ENCODE peak calls at places on chromosomes 5 and 9, in four cellular contexts. One of them, this sample, is unnamed.
A peak's percentile ranks its signal among the peaks of the same experiment; 100 is the strongest.

GRCh38 chr5:157915638-157916037 is 56.7 kb upstream of the CLINT1 start:
- DNase-seq in H1: no peak
- DNase-seq in GM20000: no peak
- DNase-seq in transverse colon: peak; percentile 70
- DNase-seq in this sample: no peak

GRCh38 chr9:114387678-114388431 is at the start of gene AKNA:
- DNase-seq in H1: no peak
- DNase-seq in GM20000: peak; percentile 49
- DNase-seq in transverse colon: peak; percentile 86
- DNase-seq in this sample: peak; percentile 64

GRCh38 chr5:135076801-135077200 is 42.8 kb upstream of the PITX1 start:
- DNase-seq in H1: no peak
- DNase-seq in GM20000: no peak
- DNase-seq in transverse colon: no peak
- DNase-seq in this sample: no peak

GRCh38 chr9:83583151-83584014 is 39.6 kb upstream of the IDNK start:
- DNase-seq in H1: peak; percentile 47
- DNase-seq in GM20000: peak; percentile 58
- DNase-seq in transverse colon: peak; percentile 27
- DNase-seq in this sample: peak; percentile 44

GRCh38 chr9:32395483-32396216 is 11.2 kb downstream of the ACO1 start:
- DNase-seq in H1: no peak
- DNase-seq in GM20000: no peak
- DNase-seq in transverse colon: no peak
- DNase-seq in this sample: no peak

GRCh38 chr9:124771867-124772621 is 933 bp upstream of the NR6A1 start:
- DNase-seq in H1: no peak
- DNase-seq in GM20000: peak; percentile 72
- DNase-seq in transverse colon: peak; percentile 75
- DNase-seq in this sample: peak; percentile 70

GRCh38 chr9:108535526-108535925 is 320.3 kb downstream of the ACTL7B start:
- DNase-seq in H1: no peak
- DNase-seq in GM20000: peak; percentile 29
- DNase-seq in transverse colon: peak; percentile 24
- DNase-seq in this sample: no peak

GRCh38 chr9:107118873-107119272 is 164.2 kb upstream of the RAD23B start:
- DNase-seq in H1: no peak
- DNase-seq in GM20000: no peak
- DNase-seq in transverse colon: no peak
- DNase-seq in this sample: no peak

GRCh38 chr9:6054280-6055099 is 39.1 kb upstream of the RANBP6 start:
- DNase-seq in H1: peak; percentile 29
- DNase-seq in GM20000: peak; percentile 45
- DNase-seq in transverse colon: peak; percentile 64
- DNase-seq in this sample: peak; percentile 35

GRCh38 chr5:175671013-175671412 is 13.1 kb downstream of the HRH2 start:
- DNase-seq in H1: no peak
- DNase-seq in GM20000: no peak
- DNase-seq in transverse colon: no peak
- DNase-seq in this sample: no peak

GRCh38 chr5:179241175-179241574 is 104.1 kb downstream of the ADAMTS2 start:
- DNase-seq in H1: no peak
- DNase-seq in GM20000: no peak
- DNase-seq in transverse colon: peak; percentile 2
- DNase-seq in this sample: no peak

GRCh38 chr5:127001621-127002296 is 28.6 kb downstream of the MARCHF3 start:
- DNase-seq in H1: no peak
- DNase-seq in GM20000: no peak
- DNase-seq in transverse colon: no peak
- DNase-seq in this sample: no peak

GRCh38 chr5:180784497-180785097 is 18.0 kb downstream of the MGAT1 start:
- DNase-seq in H1: no peak
- DNase-seq in GM20000: peak; percentile 86
- DNase-seq in transverse colon: peak; percentile 82
- DNase-seq in this sample: peak; percentile 86

GRCh38 chr5:62258654-62259053 is 47.4 kb upstream of the KIF2A start:
- DNase-seq in H1: no peak
- DNase-seq in GM20000: no peak
- DNase-seq in transverse colon: no peak
- DNase-seq in this sample: no peak

GRCh38 chr9:113572076-113572861 is 108.7 kb downstream of the RGS3 start:
- DNase-seq in H1: no peak
- DNase-seq in GM20000: no peak
- DNase-seq in transverse colon: no peak
- DNase-seq in this sample: no peak

GRCh38 chr9:110140276-110140675 is 67.7 kb downstream of the C9orf152 start:
- DNase-seq in H1: no peak
- DNase-seq in GM20000: no peak
- DNase-seq in transverse colon: no peak
- DNase-seq in this sample: no peak

GRCh38 chr5:73188764-73189521 is 15.9 kb downstream of the TMEM174 start:
- DNase-seq in H1: no peak
- DNase-seq in GM20000: no peak
- DNase-seq in transverse colon: no peak
- DNase-seq in this sample: no peak

GRCh38 chr5:23314827-23315226 is 192.6 kb upstream of the PRDM9 start:
- DNase-seq in H1: no peak
- DNase-seq in GM20000: no peak
- DNase-seq in transverse colon: no peak
- DNase-seq in this sample: no peak

GRCh38 chr5:1001406-1002270 is 7.0 kb upstream of the NKD2 start:
- DNase-seq in H1: no peak
- DNase-seq in GM20000: no peak
- DNase-seq in transverse colon: no peak
- DNase-seq in this sample: no peak

GRCh38 chr9:125095821-125096443 is 47.4 kb downstream of the SCAI start:
- DNase-seq in H1: no peak
- DNase-seq in GM20000: no peak
- DNase-seq in transverse colon: no peak
- DNase-seq in this sample: no peak

GRCh38 chr9:71760901-71761300 is 7.4 kb downstream of the CEMIP2 start:
- DNase-seq in H1: no peak
- DNase-seq in GM20000: no peak
- DNase-seq in transverse colon: no peak
- DNase-seq in this sample: no peak

GRCh38 chr5:29963956-29964355 is 1229.5 kb upstream of the CDH6 start:
- DNase-seq in H1: no peak
- DNase-seq in GM20000: no peak
- DNase-seq in transverse colon: no peak
- DNase-seq in this sample: no peak

GRCh38 chr5:79318935-79319614 is 83.1 kb downstream of the JMY start:
- DNase-seq in H1: no peak
- DNase-seq in GM20000: no peak
- DNase-seq in transverse colon: no peak
- DNase-seq in this sample: no peak

GRCh38 chr9:135035781-135036760 is 51.4 kb upstream of the OLFM1 start:
- DNase-seq in H1: no peak
- DNase-seq in GM20000: no peak
- DNase-seq in transverse colon: no peak
- DNase-seq in this sample: no peak

GRCh38 chr9:37302277-37302676 is 120.2 kb upstream of the GRHPR start:
- DNase-seq in H1: no peak
- DNase-seq in GM20000: peak; percentile 64
- DNase-seq in transverse colon: no peak
- DNase-seq in this sample: peak; percentile 62

GRCh38 chr5:74069741-74070140 is 443.7 kb downstream of the ARHGEF28 start:
- DNase-seq in H1: no peak
- DNase-seq in GM20000: no peak
- DNase-seq in transverse colon: no peak
- DNase-seq in this sample: no peak

GRCh38 chr5:95621839-95622629 is 2.1 kb downstream of the GPR150 start:
- DNase-seq in H1: no peak
- DNase-seq in GM20000: no peak
- DNase-seq in transverse colon: peak; percentile 20
- DNase-seq in this sample: no peak

GRCh38 chr9:74783408-74783807 is 104.3 kb downstream of the TRPM6 start:
- DNase-seq in H1: no peak
- DNase-seq in GM20000: no peak
- DNase-seq in transverse colon: no peak
- DNase-seq in this sample: no peak

GRCh38 chr5:137575847-137576246 is 76.7 kb upstream of the SPOCK1 start:
- DNase-seq in H1: no peak
- DNase-seq in GM20000: no peak
- DNase-seq in transverse colon: no peak
- DNase-seq in this sample: no peak

GRCh38 chr9:114004221-114004716 is 73.8 kb downstream of the AMBP start:
- DNase-seq in H1: no peak
- DNase-seq in GM20000: no peak
- DNase-seq in transverse colon: no peak
- DNase-seq in this sample: no peak

GRCh38 chr9:36855443-36856315 is 178.4 kb downstream of the PAX5 start:
- DNase-seq in H1: no peak
- DNase-seq in GM20000: peak; percentile 65
- DNase-seq in transverse colon: peak; percentile 18
- DNase-seq in this sample: peak; percentile 67

GRCh38 chr5:133565993-133566392 is 46.3 kb downstream of the FSTL4 start:
- DNase-seq in H1: no peak
- DNase-seq in GM20000: no peak
- DNase-seq in transverse colon: no peak
- DNase-seq in this sample: no peak

GRCh38 chr5:37767961-37768360 is 71.9 kb downstream of the GDNF start:
- DNase-seq in H1: no peak
- DNase-seq in GM20000: no peak
- DNase-seq in transverse colon: no peak
- DNase-seq in this sample: no peak

GRCh38 chr5:180463216-180463900 is 30.8 kb upstream of the CNOT6 start:
- DNase-seq in H1: no peak
- DNase-seq in GM20000: no peak
- DNase-seq in transverse colon: no peak
- DNase-seq in this sample: no peak

GRCh38 chr5:3310551-3311340 is 284.9 kb upstream of the IRX1 start:
- DNase-seq in H1: no peak
- DNase-seq in GM20000: no peak
- DNase-seq in transverse colon: no peak
- DNase-seq in this sample: no peak

GRCh38 chr5:55231476-55232193 is 1.8 kb downstream of the CCNO start:
- DNase-seq in H1: no peak
- DNase-seq in GM20000: peak; percentile 45
- DNase-seq in transverse colon: peak; percentile 51
- DNase-seq in this sample: peak; percentile 43

DNA sequence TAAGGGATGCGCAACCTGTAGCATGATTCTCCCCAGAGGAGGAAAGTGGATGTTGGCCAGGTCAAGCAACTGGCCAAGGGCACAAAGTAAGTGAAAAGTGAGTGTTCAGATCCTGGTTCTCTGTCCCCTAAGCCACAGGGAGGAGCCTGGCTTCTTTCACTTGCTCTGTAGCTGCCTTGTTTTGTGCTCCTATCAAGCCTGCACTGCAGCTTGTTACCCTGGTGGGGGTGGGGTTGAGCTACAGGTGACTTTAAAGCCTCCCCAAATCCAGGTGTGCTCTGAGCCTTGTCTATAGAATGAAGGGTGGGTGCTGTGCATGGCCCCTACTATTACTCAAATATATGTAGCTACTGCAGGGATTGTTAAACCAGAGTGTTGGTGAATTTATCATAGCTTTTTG is 32.9 kb downstream of the RALGPS1 start:
- DNase-seq in H1: peak; percentile 17
- DNase-seq in GM20000: no peak
- DNase-seq in transverse colon: no peak
- DNase-seq in this sample: no peak
- TF ChIP-seq CTCF in H1: peak; percentile 82
- TF ChIP-seq CTCF in GM20000: peak; percentile 3
- TF ChIP-seq CTCF in transverse colon: no peak
- TF ChIP-seq CTCF in this sample: peak; percentile 31

DNA sequence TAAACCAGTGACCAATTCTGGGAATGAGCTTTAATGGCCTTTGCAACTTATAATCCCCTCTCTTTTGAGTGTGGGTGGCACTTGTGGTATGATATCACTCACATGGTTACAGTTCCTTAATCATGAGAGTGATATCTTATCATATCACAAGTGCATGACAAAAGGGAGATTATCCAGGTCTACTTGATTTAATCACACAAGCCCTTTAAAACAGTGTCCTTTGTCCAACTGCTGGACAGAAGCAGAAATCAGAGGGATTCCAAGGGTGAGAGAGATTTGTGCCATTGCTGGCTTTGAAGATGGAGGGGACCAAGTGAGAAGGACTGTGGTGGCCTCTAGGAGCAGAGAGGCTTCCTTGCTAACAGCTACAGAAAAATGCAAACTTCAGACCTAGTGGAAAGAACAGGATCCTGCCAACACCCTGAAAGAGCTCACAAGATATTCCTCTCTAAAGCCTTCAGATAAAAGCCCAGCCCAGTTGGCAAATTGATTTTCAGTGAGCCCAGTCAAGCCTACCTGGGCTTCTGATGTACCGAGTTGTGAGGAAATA is 279.0 kb upstream of the TLE4 start:
- DNase-seq in H1: no peak
- DNase-seq in GM20000: no peak
- DNase-seq in transverse colon: no peak
- DNase-seq in this sample: no peak
- TF ChIP-seq CTCF in H1: no peak
- TF ChIP-seq CTCF in GM20000: no peak
- TF ChIP-seq CTCF in transverse colon: no peak
- TF ChIP-seq CTCF in this sample: no peak

DNA sequence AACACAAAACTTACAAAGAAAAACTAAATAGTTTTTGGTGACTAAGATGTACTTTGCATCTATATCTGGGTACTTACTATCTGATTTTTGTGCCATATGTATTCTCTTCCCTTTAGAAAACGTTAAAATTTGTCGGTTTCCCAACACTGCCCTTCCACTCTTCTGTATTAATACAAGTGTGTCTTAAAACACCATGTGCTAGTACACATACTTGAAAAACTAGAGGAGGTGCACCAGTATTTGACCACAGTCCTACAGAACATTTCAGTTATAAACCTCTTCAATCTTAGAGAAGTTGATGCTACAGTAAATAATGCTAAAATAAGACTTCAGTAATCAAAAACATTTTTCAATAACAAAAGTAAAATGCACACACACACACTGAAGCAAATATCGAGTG is 251.2 kb downstream of the EFNA5 start:
- DNase-seq in H1: no peak
- DNase-seq in GM20000: no peak
- DNase-seq in transverse colon: no peak
- DNase-seq in this sample: no peak
- TF ChIP-seq CTCF in H1: no peak
- TF ChIP-seq CTCF in GM20000: no peak
- TF ChIP-seq CTCF in transverse colon: no peak
- TF ChIP-seq CTCF in this sample: no peak

GRCh38 chr9:2180704-2181103 is 165.6 kb downstream of the SMARCA2 start:
- DNase-seq in H1: no peak
- DNase-seq in GM20000: no peak
- DNase-seq in transverse colon: no peak
- DNase-seq in this sample: no peak

GRCh38 chr9:2178034-2178734 is 163.0 kb downstream of the SMARCA2 start:
- DNase-seq in H1: no peak
- DNase-seq in GM20000: no peak
- DNase-seq in transverse colon: no peak
- DNase-seq in this sample: no peak

GRCh38 chr9:2180171-2180570 is 165.0 kb downstream of the SMARCA2 start:
- DNase-seq in H1: no peak
- DNase-seq in GM20000: no peak
- DNase-seq in transverse colon: no peak
- DNase-seq in this sample: no peak

GRCh38 chr9:2181794-2182193 is 166.6 kb downstream of the SMARCA2 start:
- DNase-seq in H1: no peak
- DNase-seq in GM20000: no peak
- DNase-seq in transverse colon: peak; percentile 17
- DNase-seq in this sample: no peak

GRCh38 chr9:2179557-2179956 is 164.4 kb downstream of the SMARCA2 start:
- DNase-seq in H1: no peak
- DNase-seq in GM20000: no peak
- DNase-seq in transverse colon: no peak
- DNase-seq in this sample: no peak
- TF ChIP-seq CTCF in H1: peak; percentile 24
- TF ChIP-seq CTCF in GM20000: no peak
- TF ChIP-seq CTCF in transverse colon: no peak
- TF ChIP-seq CTCF in this sample: no peak